ENCODE peak calls at places on chromosomes 11 and 22, in five cellular contexts. T is mesenchymal stem cell, N is IMR-90, U is neuronal stem cell, F is H1. E is an unnamed sample.

GRCh38 chr11:36376888-36377758 is 81.0 kb downstream of the PRR5L start:
- DNase-seq in T (peak; percentile 76), N (peak; percentile 28), U (peak; percentile 63), F (peak; percentile 86), E (peak; percentile 78)

GRCh38 chr22:25766418-25766817 is 24.4 kb downstream of the MYO18B start:
- DNase-seq in T (no peak), N (no peak), U (no peak), F (no peak), E (no peak)

GRCh38 chr11:15179167-15179566 is 64.4 kb downstream of the INSC start:
- DNase-seq in T (no peak), N (peak; percentile 54), U (no peak), F (no peak), E (no peak)

GRCh38 chr11:39678996-39679395 is 1780.5 kb downstream of the LRRC4C start:
- DNase-seq in T (peak; percentile 17), N (no peak), U (no peak), F (no peak), E (no peak)

GRCh38 chr11:33716236-33716635 is 15.6 kb upstream of the C11orf91 start:
- DNase-seq in T (no peak), N (no peak), U (no peak), F (no peak), E (no peak)

GRCh38 chr22:21104126-21104691 is 58.5 kb downstream of the LRRC74B start:
- DNase-seq in T (no peak), N (no peak), U (no peak), F (no peak), E (no peak)

GRCh38 chr11:17610402-17610894 is 63.4 kb downstream of the OTOG start:
- DNase-seq in T (no peak), N (no peak), U (no peak), F (no peak), E (no peak)

GRCh38 chr11:48167380-48167779 is 49.2 kb upstream of the OR4B1 start:
- DNase-seq in T (no peak), N (no peak), U (no peak), F (no peak), E (no peak)

GRCh38 chr11:74559934-74560309 is 32.5 kb upstream of the POLD3 start:
- DNase-seq in T (no peak), N (peak; percentile 43), U (no peak), F (no peak), E (no peak)

GRCh38 chr11:32420937-32421532 is 14.3 kb downstream of the WT1 start:
- DNase-seq in T (no peak), N (no peak), U (no peak), F (no peak), E (peak; percentile 35)

GRCh38 chr11:19498986-19499669 is 213.5 kb upstream of the NAV2 start:
- DNase-seq in T (peak; percentile 19), N (peak; percentile 58), U (no peak), F (no peak), E (peak; percentile 14)

GRCh38 chr11:27233654-27234042 is 129.4 kb downstream of the CCDC34 start:
- DNase-seq in T (no peak), N (no peak), U (no peak), F (no peak), E (no peak)

GRCh38 chr11:61493832-61494231 is 14.7 kb upstream of the LRRC10B start:
- DNase-seq in T (no peak), N (no peak), U (no peak), F (no peak), E (no peak)

GRCh38 chr11:86287468-86287796 is 14.6 kb upstream of the HIKESHI start:
- DNase-seq in T (no peak), N (no peak), U (no peak), F (no peak), E (no peak)

GRCh38 chr11:61829806-61830205 is 1.7 kb downstream of the FADS2 start:
- DNase-seq in T (no peak), N (no peak), U (no peak), F (no peak), E (no peak)

GRCh38 chr11:10021563-10021962 is 272.5 kb downstream of the SBF2 start:
- DNase-seq in T (no peak), N (no peak), U (no peak), F (no peak), E (peak; percentile 70)

GRCh38 chr22:25475554-25476022 is 88.9 kb upstream of the GRK3 start:
- DNase-seq in T (peak; percentile 77), N (peak; percentile 72), U (no peak), F (no peak), E (peak; percentile 46)

GRCh38 chr22:35553341-35553740 is 12.7 kb downstream of the RASD2 start:
- DNase-seq in T (no peak), N (no peak), U (no peak), F (no peak), E (no peak)

GRCh38 chr11:35658028-35658948 is 4.3 kb upstream of the TRIM44 start:
- DNase-seq in T (no peak), N (peak; percentile 50), U (no peak), F (no peak), E (no peak)

GRCh38 chr11:61071208-61071681 is 31.0 kb upstream of the CD5 start:
- DNase-seq in T (no peak), N (no peak), U (no peak), F (no peak), E (no peak)

GRCh38 chr11:29318134-29318845 is 698.5 kb downstream of the KCNA4 start:
- DNase-seq in T (no peak), N (peak; percentile 85), U (no peak), F (no peak), E (no peak)

GRCh38 chr22:44671742-44672141 is 30.3 kb upstream of the PRR5 start:
- DNase-seq in T (peak; percentile 88), N (peak; percentile 83), U (no peak), F (no peak), E (no peak)

GRCh38 chr22:50500452-50500851 is 7.0 kb downstream of the LMF2 start:
- DNase-seq in T (no peak), N (no peak), U (no peak), F (no peak), E (no peak)

GRCh38 chr22:50502628-50503474 is 4.7 kb downstream of the LMF2 start:
- DNase-seq in T (no peak), N (no peak), U (no peak), F (no peak), E (no peak)

GRCh38 chr22:50502096-50502495 is 5.4 kb downstream of the LMF2 start:
- DNase-seq in T (no peak), N (no peak), U (no peak), F (no peak), E (no peak)

GRCh38 chr22:50497093-50497492 is 10.4 kb downstream of the LMF2 start:
- DNase-seq in T (no peak), N (no peak), U (no peak), F (no peak), E (no peak)

GRCh38 chr22:50498322-50498861 is 9.1 kb downstream of the LMF2 start:
- DNase-seq in T (peak; percentile 56), N (peak; percentile 51), U (peak; percentile 59), F (peak; percentile 87), E (peak; percentile 85)
- H2BK15ac ChIP-seq in T (peak overlapping the region; percentile 7), N (no peak overlapping the region), U (no peak overlapping the region), F (no peak overlapping the region), E (no peak overlapping the region)

DNA sequence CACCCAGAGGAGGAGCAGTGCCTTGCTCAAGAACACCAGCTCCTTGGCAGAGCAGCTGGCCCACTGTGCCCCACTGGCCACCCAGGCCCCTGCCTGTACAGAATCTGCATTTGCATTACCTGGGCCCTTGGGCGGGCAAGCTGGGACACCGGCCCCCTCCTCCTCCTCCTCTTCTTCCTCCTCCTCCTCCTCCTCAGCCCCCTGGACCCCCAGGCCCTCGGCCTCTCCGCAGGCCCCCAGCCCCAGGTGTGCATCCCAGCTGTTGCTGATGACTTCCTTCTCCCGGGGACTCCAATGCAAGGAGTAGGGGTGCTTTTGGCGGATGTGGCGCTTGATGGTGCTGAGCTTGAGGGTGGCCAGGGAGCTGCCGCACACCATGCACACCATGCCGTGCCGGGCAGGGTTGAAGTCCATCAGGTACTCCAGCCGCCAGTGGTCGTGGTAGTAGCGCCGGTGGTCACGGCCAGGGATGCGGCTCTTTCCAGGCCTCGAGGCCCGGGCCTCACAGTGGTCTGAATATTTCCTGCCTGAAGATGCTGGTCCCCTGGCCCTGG is 2.8 kb downstream of the ZFTA start:
- DNase-seq in T (no peak), N (no peak), U (no peak), F (no peak), E (no peak)
- H3K4me3 ChIP-seq in T (no peak overlapping the region), N (no peak overlapping the region), U (no peak overlapping the region), F (no peak overlapping the region), E (no peak overlapping the region)

DNA sequence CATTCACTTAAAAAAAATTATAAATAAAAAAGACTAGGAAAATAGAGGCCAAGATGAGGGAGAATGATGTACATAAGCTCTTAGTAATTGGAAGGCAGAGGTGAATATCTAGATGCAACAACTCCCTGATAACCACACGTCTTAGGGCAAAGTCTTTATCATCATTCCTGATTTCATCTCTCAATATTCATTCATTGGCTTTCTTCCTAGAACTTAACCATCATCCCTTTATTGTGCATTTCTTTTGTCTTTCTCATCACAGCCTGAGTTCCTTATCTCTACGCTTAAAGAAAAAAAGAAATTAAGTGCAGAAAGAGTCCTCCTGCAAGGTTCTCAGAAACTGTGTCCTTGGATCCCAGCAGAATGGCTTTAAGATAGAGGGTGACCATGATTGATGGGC is 23.2 kb upstream of the FLI1 start:
- DNase-seq in T (no peak), N (no peak), U (no peak), F (no peak), E (no peak)
- H2AK5ac ChIP-seq in T (no peak overlapping the region), N (no peak overlapping the region), U (no peak overlapping the region), F (no peak overlapping the region), E (no peak overlapping the region)

GRCh38 chr11:1909524-1909923 is 10.0 kb upstream of the TNNT3 start:
- DNase-seq in T (no peak), N (no peak), U (no peak), F (no peak), E (no peak)

GRCh38 chr11:1907955-1908354 is 11.5 kb upstream of the TNNT3 start:
- DNase-seq in T (no peak), N (no peak), U (no peak), F (no peak), E (no peak)

GRCh38 chr11:1908579-1908978 is 10.9 kb upstream of the TNNT3 start:
- DNase-seq in T (no peak), N (no peak), U (no peak), F (no peak), E (no peak)

GRCh38 chr11:1906146-1906545 is 13.4 kb upstream of the TNNT3 start:
- DNase-seq in T (no peak), N (no peak), U (no peak), F (no peak), E (no peak)

GRCh38 chr11:1906623-1907423 is 12.7 kb upstream of the TNNT3 start:
- DNase-seq in T (no peak), N (no peak), U (no peak), F (no peak), E (no peak)
- H2BK15ac ChIP-seq in T (peak overlapping the region; percentile 12), N (no peak overlapping the region), U (no peak overlapping the region), F (peak overlapping the region; percentile 81), E (no peak overlapping the region)

GRCh38 chr11:68687986-68688385 is 3.6 kb downstream of the GAL start:
- DNase-seq in T (no peak), N (no peak), U (no peak), F (no peak), E (no peak)
- H3K4me3 ChIP-seq in T (no peak overlapping the region), N (no peak overlapping the region), U (no peak overlapping the region), F (no peak overlapping the region), E (no peak overlapping the region)

GRCh38 chr22:48843640-48844039 is 984.0 kb downstream of the BRD1 start:
- DNase-seq in T (no peak), N (no peak), U (no peak), F (peak; percentile 40), E (peak; percentile 40)
- H2AK5ac ChIP-seq in T (no peak overlapping the region), N (no peak overlapping the region), U (no peak overlapping the region), F (no peak overlapping the region), E (no peak overlapping the region)

E was measured in mesendoderm.